ENCODE peak calls at places on chromosomes 4 and X, in four cellular contexts. C, T, A and N are unnamed samples.

GRCh38 chr4:16206848-16207247 is 19.4 kb downstream of the TAPT1 start:
- DNase-seq in A (no peak), T (no peak), C (peak), N (no peak)

GRCh38 chrX:9651737-9652136 is 113.9 kb downstream of the GPR143 start:
- DNase-seq in A (no peak), C (no peak), T (no peak), N (no peak)

GRCh38 chrX:120310861-120311631 is at the start of gene TMEM255A:
- DNase-seq in T (no peak), A (no peak), C (peak), N (no peak)

GRCh38 chrX:132491191-132491590 is 2.4 kb upstream of the MBNL3 start:
- DNase-seq in C (peak), T (no peak), A (peak), N (no peak)

GRCh38 chrX:24110049-24110448 is 39.5 kb upstream of the ZFX start:
- DNase-seq in C (no peak), A (no peak), T (no peak), N (no peak)

GRCh38 chrX:45623266-45623665 is 422.6 kb upstream of the DIPK2B start:
- DNase-seq in T (no peak), A (no peak), C (peak), N (no peak)

GRCh38 chr4:5863461-5864113 is 29.3 kb downstream of the CRMP1 start:
- DNase-seq in A (no peak), T (no peak), C (peak), N (no peak)

GRCh38 chr4:133865606-133866327 is 335.8 kb downstream of the PABPC4L start:
- DNase-seq in A (no peak), T (no peak), C (peak), N (no peak)

GRCh38 chr4:45280121-45280520 is 553.8 kb upstream of the GNPDA2 start:
- DNase-seq in C (no peak), T (no peak), A (no peak), N (no peak)

GRCh38 chr4:59612235-59612634 is 1587.9 kb upstream of the ADGRL3 start:
- DNase-seq in A (no peak), C (no peak), T (no peak), N (no peak)

GRCh38 chr4:94889523-94889922 is 131.8 kb downstream of the BMPR1B start:
- DNase-seq in T (no peak), C (no peak), A (no peak), N (no peak)

GRCh38 chr4:56909083-56909981 is 1.6 kb downstream of the REST start:
- DNase-seq in T (peak), C (peak), A (peak), N (peak)

GRCh38 chrX:17744896-17745523 is 7.7 kb downstream of the SCML1 start:
- DNase-seq in C (no peak), A (no peak), T (no peak), N (no peak)

GRCh38 chrX:48826135-48826875 is at the start of gene ERAS:
- DNase-seq in T (no peak), A (no peak), C (no peak), N (no peak)
- H3K27ac ChIP-seq in T (no peak), A (no peak), C (no peak), N (no peak)

DNA sequence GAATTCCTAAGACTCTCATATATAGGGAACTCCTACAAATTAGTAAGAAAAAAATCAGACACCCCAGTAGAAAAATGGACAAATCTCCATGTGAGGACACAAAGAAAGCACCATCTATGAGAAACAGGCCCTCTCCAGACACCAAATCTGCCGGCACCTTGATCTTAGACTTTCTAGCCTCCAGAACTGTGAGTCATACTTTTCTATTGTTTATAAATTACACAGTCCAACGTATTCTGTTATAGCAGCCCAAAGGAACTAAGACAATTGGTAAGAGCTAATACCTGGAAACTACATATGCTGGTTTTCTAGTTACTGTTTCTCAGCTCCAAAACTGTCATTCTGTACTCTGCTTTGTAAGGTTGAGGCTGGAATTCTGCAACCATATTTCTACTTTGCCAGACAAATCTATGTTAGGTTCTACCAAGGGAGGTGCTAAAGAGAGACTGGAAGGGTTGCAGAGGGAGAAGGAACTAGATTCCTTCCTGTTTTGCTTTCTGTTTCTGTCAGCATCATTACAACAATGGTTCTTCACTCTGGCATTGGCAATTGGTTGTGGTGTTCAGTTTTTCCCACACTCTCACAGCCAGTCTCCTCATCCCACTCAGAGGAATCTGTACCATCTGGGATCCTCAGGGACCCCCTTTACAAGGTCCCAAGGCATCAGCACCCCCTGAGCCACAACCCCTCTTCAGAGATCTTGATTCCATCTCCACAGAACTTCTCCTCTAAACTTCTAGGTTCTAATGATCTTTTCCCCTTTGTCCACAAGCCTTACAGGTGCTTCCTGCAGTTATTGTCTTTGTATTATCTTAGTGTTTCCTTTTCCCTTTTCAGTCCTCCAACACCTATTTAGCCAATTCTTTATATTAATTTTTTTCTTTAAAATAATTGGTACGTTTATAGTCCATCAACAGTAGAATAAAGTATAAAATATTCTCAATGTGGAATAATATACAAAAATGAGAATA is 35.5 kb upstream of the FAM241A start:
- DNase-seq in C (no peak), T (no peak), A (no peak), N (no peak)
- H3K4me3 ChIP-seq in C (no peak), T (no peak), A (no peak), N (no peak)

DNA sequence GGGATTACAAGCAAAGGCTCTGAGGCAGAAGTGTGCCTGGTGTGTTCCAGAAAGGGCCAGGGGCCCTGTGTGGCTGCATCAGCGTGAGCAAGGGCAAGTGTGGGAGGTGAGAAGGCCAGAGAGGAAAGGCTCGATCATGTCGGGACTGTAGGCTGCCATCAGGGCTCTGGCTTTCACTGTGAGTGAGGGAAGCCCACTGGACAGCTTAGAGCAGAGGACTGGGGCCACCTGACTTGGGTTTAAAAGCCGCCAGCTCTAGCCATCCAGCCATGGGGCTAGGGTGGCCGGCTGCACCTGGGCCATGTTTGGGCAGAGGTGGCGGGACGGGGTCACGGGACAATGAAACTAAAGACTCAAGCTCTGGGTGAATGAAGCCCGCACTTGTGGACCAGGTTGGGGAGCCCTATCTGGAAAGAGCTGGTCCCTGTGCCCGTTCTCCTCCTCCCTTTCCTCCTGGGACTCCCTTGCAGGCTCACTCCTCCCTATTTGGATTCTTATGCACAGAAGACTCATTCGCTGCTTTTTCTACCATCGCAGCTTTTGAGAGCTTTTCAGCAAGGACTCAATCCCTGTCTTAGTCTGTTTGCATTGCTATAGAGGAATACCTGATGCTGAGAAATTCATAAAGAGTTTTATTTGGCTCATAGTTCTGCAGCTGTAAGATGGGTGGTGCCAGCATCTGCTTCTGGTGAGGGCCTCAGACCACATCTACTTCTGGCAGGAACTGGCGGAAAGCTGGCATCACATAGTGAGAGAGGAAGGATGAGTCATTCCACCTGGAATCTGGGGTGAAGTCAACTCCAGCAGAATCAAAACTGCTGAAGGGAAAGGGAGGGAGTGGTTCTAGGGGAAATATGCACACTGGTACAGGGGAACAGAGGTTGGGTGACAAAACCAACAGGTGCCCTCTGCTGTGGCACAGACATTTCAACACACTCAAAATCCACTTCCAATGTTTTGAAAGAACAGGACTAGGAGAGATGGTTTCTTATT is 15.3 kb downstream of the CTAG1B start:
- DNase-seq in T (no peak), A (peak), C (peak), N (no peak)
- H3K27ac ChIP-seq in T (no peak), A (no peak), C (no peak), N (no peak)

GRCh38 chr4:93828830-93829530 is 427 bp downstream of the ATOH1 start:
- DNase-seq in T (no peak), A (no peak), C (no peak), N (no peak)

GRCh38 chr4:93827272-93827947 is 1.1 kb upstream of the ATOH1 start:
- DNase-seq in C (no peak), T (no peak), A (no peak), N (no peak)

GRCh38 chr4:93828332-93828829 is at the start of gene ATOH1:
- DNase-seq in T (no peak), A (no peak), C (peak), N (no peak)

GRCh38 chr4:93830090-93830818 is 1.7 kb downstream of the ATOH1 start:
- DNase-seq in C (no peak), A (no peak), T (no peak), N (no peak)

GRCh38 chr4:93829531-93830089 is 1.1 kb downstream of the ATOH1 start:
- DNase-seq in C (no peak), T (no peak), A (no peak), N (no peak)
- H3K4me3 ChIP-seq in C (peak), T (no peak), A (no peak), N (no peak)